ENCODE peak calls at places on chromosomes 4 and X, in seven cellular contexts. X is tibial nerve, Y is AG09309, H is kidney epithelial cell, B is thoracic aorta, L is NB4, N is cardiac fibroblast. V is an unnamed sample.

GRCh38 chr4:148962539-148963290 is 520.5 kb upstream of the NR3C2 start:
- DNase-seq in X (no peak), Y (no peak), H (no peak), B (no peak), L (no peak), N (no peak), V (no peak)

GRCh38 chr4:144647095-144647959 is 1.4 kb downstream of the HHIP start:
- DNase-seq in X (no peak), Y (no peak), H (no peak), B (no peak), L (no peak), N (peak; percentile 76), V (no peak)

GRCh38 chrX:47586043-47586787 is 4.0 kb downstream of the TIMP1 start:
- DNase-seq in X (no peak), Y (no peak), H (no peak), B (no peak), L (no peak), N (no peak), V (no peak)

GRCh38 chr4:41132055-41132683 is 82.2 kb downstream of the APBB2 start:
- DNase-seq in X (no peak), Y (no peak), H (no peak), B (no peak), L (peak; percentile 9), N (no peak), V (no peak)

GRCh38 chr4:32455231-32455630 is 1735.1 kb downstream of the PCDH7 start:
- DNase-seq in X (no peak), Y (no peak), H (no peak), B (no peak), L (no peak), N (peak; percentile 22), V (no peak)

GRCh38 chr4:53788011-53788410 is 196.7 kb upstream of the LNX1 start:
- DNase-seq in X (no peak), Y (no peak), H (no peak), B (no peak), L (no peak), N (no peak), V (no peak)

GRCh38 chr4:161604516-161605300 is 559.1 kb downstream of the FSTL5 start:
- DNase-seq in X (no peak), Y (no peak), H (no peak), B (no peak), L (peak; percentile 7), N (no peak), V (no peak)

GRCh38 chr4:153758136-153758535 is 1.7 kb downstream of the RNF175 start:
- DNase-seq in X (no peak), Y (no peak), H (no peak), B (no peak), L (no peak), N (no peak), V (no peak)

GRCh38 chr4:84632092-84632491 is 49.2 kb downstream of the CDS1 start:
- DNase-seq in X (no peak), Y (peak; percentile 69), H (no peak), B (no peak), L (peak; percentile 4), N (peak; percentile 91), V (peak; percentile 10)

GRCh38 chrX:108122748-108123147 is 31.2 kb downstream of the ATG4A start:
- DNase-seq in X (no peak), Y (peak; percentile 1), H (no peak), B (no peak), L (no peak), N (peak; percentile 29), V (peak; percentile 30)

GRCh38 chr4:113888006-113888405 is 91.4 kb downstream of the ARSJ start:
- DNase-seq in X (no peak), Y (no peak), H (no peak), B (no peak), L (no peak), N (no peak), V (no peak)

GRCh38 chrX:132214518-132214917 is 4.7 kb downstream of the RAP2C start:
- DNase-seq in X (no peak), Y (no peak), H (no peak), B (no peak), L (no peak), N (no peak), V (no peak)

GRCh38 chr4:152197211-152197610 is 338.7 kb downstream of the FBXW7 start:
- DNase-seq in X (no peak), Y (no peak), H (no peak), B (no peak), L (no peak), N (no peak), V (no peak)

GRCh38 chr4:2250003-2250763 is 8.3 kb upstream of the HAUS3 start:
- DNase-seq in X (no peak), Y (no peak), H (no peak), B (no peak), L (no peak), N (no peak), V (no peak)

GRCh38 chr4:38955957-38956356 is 76.3 kb downstream of the TMEM156 start:
- DNase-seq in X (no peak), Y (no peak), H (no peak), B (no peak), L (no peak), N (no peak), V (no peak)

GRCh38 chr4:38951598-38951997 is 80.6 kb downstream of the TMEM156 start:
- DNase-seq in X (no peak), Y (no peak), H (no peak), B (no peak), L (no peak), N (no peak), V (no peak)

GRCh38 chr4:38958453-38958852 is 73.8 kb downstream of the TMEM156 start:
- DNase-seq in X (no peak), Y (no peak), H (no peak), B (no peak), L (no peak), N (peak; percentile 38), V (no peak)

GRCh38 chr4:38957947-38958346 is 74.3 kb downstream of the TMEM156 start:
- DNase-seq in X (no peak), Y (no peak), H (no peak), B (no peak), L (no peak), N (no peak), V (no peak)

GRCh38 chr4:38957239-38957815 is 74.9 kb downstream of the TMEM156 start:
- DNase-seq in X (no peak), Y (no peak), H (no peak), B (no peak), L (no peak), N (peak; percentile 38), V (no peak)
- TF ChIP-seq CTCF in X (no peak), Y (no peak), H (no peak), B (no peak), L (no peak), N (no peak), V (no peak)

GRCh38 chrX:2412131-2412530 is 88.6 kb downstream of the DHRSX start:
- DNase-seq in X (no peak), Y (no peak), H (no peak), B (no peak), L (no peak), N (no peak), V (no peak)
- TF ChIP-seq CTCF in X (no peak), Y (no peak), H (no peak), B (no peak), L (no peak), N (no peak), V (no peak)

GRCh38 chr4:17614416-17615299 is at the start of gene MED28:
- DNase-seq in X (peak; percentile 94), Y (peak; percentile 77), H (peak; percentile 66), B (peak; percentile 94), L (peak; percentile 97), N (peak; percentile 97), V (peak; percentile 76)
- TF ChIP-seq CTCF in X (no peak), Y (no peak), H (no peak), B (no peak), L (no peak), N (no peak), V (no peak)

DNA sequence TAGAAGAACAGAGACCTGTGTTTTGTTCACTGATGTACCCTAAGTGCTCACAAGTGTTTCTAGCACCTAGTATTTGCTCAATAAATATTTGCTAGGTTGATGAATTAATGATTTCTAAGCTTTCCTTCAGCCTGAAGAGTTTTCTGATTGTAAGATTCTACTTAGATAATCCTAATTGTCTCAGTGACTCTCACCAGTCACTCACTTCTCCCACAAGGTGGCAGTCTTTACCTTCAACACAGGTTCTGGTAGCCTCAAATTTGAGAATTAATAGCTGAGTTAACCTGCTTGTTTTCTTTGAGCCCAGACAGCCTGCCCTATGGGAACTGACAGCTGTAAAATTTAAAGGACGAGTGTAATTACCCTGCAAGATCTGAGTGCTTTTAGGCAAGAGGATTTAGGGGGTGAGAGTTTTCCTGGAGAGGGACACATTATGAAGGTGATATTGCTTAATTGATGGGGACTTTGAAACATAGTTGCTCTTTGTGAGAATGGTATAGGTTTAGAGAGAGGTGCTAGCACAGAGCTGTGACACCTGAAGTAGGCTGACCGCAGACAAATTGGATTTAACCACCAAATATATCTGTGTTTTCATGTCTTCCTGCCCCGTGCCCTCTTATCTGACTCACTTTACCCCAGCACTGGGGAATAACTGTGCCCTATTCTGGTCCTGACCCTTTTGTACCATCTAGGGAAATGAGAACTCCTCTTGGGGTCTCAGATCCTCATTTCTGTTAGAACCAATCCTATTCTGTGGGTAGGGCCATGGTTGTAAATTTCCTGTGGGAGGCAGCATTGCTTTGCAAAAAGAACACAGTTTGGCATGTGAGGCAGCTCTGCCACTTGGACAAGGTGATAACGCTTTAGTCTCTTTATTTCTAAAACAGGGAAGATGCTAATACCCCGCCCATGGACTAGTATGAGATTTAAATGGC is 27.7 kb downstream of the CD38 start:
- DNase-seq in X (no peak), Y (peak; percentile 23), H (peak; percentile 26), B (no peak), L (peak; percentile 84), N (peak; percentile 69), V (peak; percentile 22)
- TF ChIP-seq CTCF in X (peak; percentile 52), Y (peak; percentile 77), H (peak; percentile 78), B (peak; percentile 80), L (peak; percentile 77), N (peak; percentile 72), V (peak; percentile 78)

GRCh38 chr4:170374770-170375169 is 285.0 kb upstream of the AADAT start:
- DNase-seq in X (no peak), Y (no peak), H (no peak), B (no peak), L (peak; percentile 51), N (no peak), V (no peak)
- TF ChIP-seq CTCF in X (no peak), Y (peak; percentile 5), H (peak; percentile 54), B (no peak), L (peak; percentile 61), N (peak; percentile 39), V (peak; percentile 64)